ENCODE peak calls at places on chromosomes 11 and 22, in eight cellular contexts. R, D, W, U, S, P, O and M are unnamed samples.
A peak's percentile ranks its signal among the peaks of the same experiment; 100 is the strongest.

GRCh38 chr22:29187831-29188230 is 17.9 kb upstream of the EMID1 start:
- DNase-seq in R (no peak), D (peak; percentile 53), W (no peak), U (no peak), S (no peak), P (no peak), O (no peak), M (no peak)

GRCh38 chr11:67044496-67044895 is 12.2 kb upstream of the RHOD start:
- DNase-seq in R (no peak), D (no peak), W (no peak), U (no peak), S (no peak), P (no peak), O (no peak), M (no peak)

GRCh38 chr11:78420796-78421209 is 3.2 kb upstream of the GAB2 start:
- DNase-seq in R (no peak), D (peak; percentile 80), W (peak; percentile 31), U (peak; percentile 80), S (no peak), P (peak; percentile 88), O (peak; percentile 51), M (peak; percentile 88)

GRCh38 chr11:62607729-62608128 is 4.8 kb downstream of the EML3 start:
- DNase-seq in R (no peak), D (no peak), W (no peak), U (no peak), S (no peak), P (no peak), O (no peak), M (no peak)

GRCh38 chr22:41940853-41941765 is 5.8 kb downstream of the CENPM start:
- DNase-seq in R (peak; percentile 74), D (peak; percentile 91), W (peak; percentile 69), U (peak; percentile 95), S (peak; percentile 96), P (peak; percentile 89), O (peak; percentile 96), M (peak; percentile 87)

GRCh38 chr11:22828373-22828772 is 1.2 kb downstream of the SVIP start:
- DNase-seq in R (no peak), D (no peak), W (no peak), U (no peak), S (no peak), P (no peak), O (no peak), M (no peak)

GRCh38 chr11:62554377-62554776 is 7.8 kb upstream of the AHNAK start:
- DNase-seq in R (no peak), D (peak; percentile 72), W (peak; percentile 89), U (no peak), S (peak; percentile 58), P (no peak), O (no peak), M (no peak)

GRCh38 chr22:50035976-50036375 is 22.1 kb downstream of the TTLL8 start:
- DNase-seq in R (no peak), D (peak; percentile 59), W (no peak), U (no peak), S (no peak), P (peak; percentile 5), O (no peak), M (no peak)

GRCh38 chr22:35940166-35940565 is 88.5 kb downstream of the RBFOX2 start:
- DNase-seq in R (no peak), D (no peak), W (no peak), U (no peak), S (no peak), P (no peak), O (no peak), M (no peak)

GRCh38 chr11:72443016-72443415 is 8.7 kb upstream of the CLPB start:
- DNase-seq in R (no peak), D (no peak), W (no peak), U (peak; percentile 71), S (no peak), P (no peak), O (peak; percentile 26), M (no peak)

GRCh38 chr11:78022397-78023396 is at the start of gene KCTD14:
- DNase-seq in R (no peak), D (peak; percentile 66), W (no peak), U (peak; percentile 34), S (peak; percentile 91), P (no peak), O (no peak), M (no peak)

GRCh38 chr11:18248561-18248960 is at the start of gene SAA2:
- DNase-seq in R (no peak), D (no peak), W (no peak), U (no peak), S (no peak), P (no peak), O (no peak), M (no peak)

GRCh38 chr11:126194121-126194543 is 17.3 kb downstream of the RPUSD4 start:
- DNase-seq in R (peak; percentile 37), D (no peak), W (no peak), U (peak; percentile 72), S (peak; percentile 70), P (peak; percentile 61), O (peak; percentile 74), M (no peak)

GRCh38 chr11:92308366-92308765 is 83.7 kb downstream of the FAT3 start:
- DNase-seq in R (no peak), D (no peak), W (no peak), U (no peak), S (no peak), P (no peak), O (no peak), M (no peak)

GRCh38 chr11:8683115-8683807 is 669 bp downstream of the RPL27A start:
- DNase-seq in R (no peak), D (no peak), W (no peak), U (peak; percentile 38), S (no peak), P (no peak), O (no peak), M (peak; percentile 9)

GRCh38 chr22:21000215-21000986 is 1.5 kb downstream of the THAP7 start:
- DNase-seq in R (no peak), D (no peak), W (no peak), U (peak; percentile 63), S (no peak), P (no peak), O (no peak), M (no peak)

GRCh38 chr11:19506803-19507466 is 205.7 kb upstream of the NAV2 start:
- DNase-seq in R (no peak), D (no peak), W (peak; percentile 71), U (no peak), S (no peak), P (no peak), O (no peak), M (no peak)

GRCh38 chr11:1310772-1311468 is 1.5 kb upstream of the TOLLIP start:
- DNase-seq in R (no peak), D (no peak), W (no peak), U (no peak), S (peak; percentile 24), P (no peak), O (no peak), M (no peak)

GRCh38 chr22:17754233-17754925 is 19.9 kb downstream of the BID start:
- DNase-seq in R (peak; percentile 28), D (no peak), W (no peak), U (no peak), S (peak; percentile 73), P (no peak), O (no peak), M (no peak)

GRCh38 chr11:69541501-69542313 is 60.2 kb downstream of the LINC01488 start:
- DNase-seq in R (peak; percentile 68), D (peak; percentile 47), W (no peak), U (peak; percentile 81), S (no peak), P (no peak), O (peak; percentile 8), M (no peak)

GRCh38 chr22:50700387-50701075 is 27.9 kb downstream of the SHANK3 start:
- DNase-seq in R (no peak), D (peak; percentile 57), W (no peak), U (no peak), S (peak; percentile 34), P (peak; percentile 2), O (no peak), M (no peak)

GRCh38 chr11:33829430-33830141 is 55.3 kb upstream of the FBXO3 start:
- DNase-seq in R (peak; percentile 73), D (no peak), W (peak; percentile 38), U (peak; percentile 84), S (peak; percentile 90), P (peak; percentile 17), O (peak; percentile 83), M (peak; percentile 69)

GRCh38 chr11:1740786-1741530 is 9.4 kb downstream of the IFITM10 start:
- DNase-seq in R (no peak), D (no peak), W (no peak), U (no peak), S (no peak), P (no peak), O (no peak), M (no peak)

DNA sequence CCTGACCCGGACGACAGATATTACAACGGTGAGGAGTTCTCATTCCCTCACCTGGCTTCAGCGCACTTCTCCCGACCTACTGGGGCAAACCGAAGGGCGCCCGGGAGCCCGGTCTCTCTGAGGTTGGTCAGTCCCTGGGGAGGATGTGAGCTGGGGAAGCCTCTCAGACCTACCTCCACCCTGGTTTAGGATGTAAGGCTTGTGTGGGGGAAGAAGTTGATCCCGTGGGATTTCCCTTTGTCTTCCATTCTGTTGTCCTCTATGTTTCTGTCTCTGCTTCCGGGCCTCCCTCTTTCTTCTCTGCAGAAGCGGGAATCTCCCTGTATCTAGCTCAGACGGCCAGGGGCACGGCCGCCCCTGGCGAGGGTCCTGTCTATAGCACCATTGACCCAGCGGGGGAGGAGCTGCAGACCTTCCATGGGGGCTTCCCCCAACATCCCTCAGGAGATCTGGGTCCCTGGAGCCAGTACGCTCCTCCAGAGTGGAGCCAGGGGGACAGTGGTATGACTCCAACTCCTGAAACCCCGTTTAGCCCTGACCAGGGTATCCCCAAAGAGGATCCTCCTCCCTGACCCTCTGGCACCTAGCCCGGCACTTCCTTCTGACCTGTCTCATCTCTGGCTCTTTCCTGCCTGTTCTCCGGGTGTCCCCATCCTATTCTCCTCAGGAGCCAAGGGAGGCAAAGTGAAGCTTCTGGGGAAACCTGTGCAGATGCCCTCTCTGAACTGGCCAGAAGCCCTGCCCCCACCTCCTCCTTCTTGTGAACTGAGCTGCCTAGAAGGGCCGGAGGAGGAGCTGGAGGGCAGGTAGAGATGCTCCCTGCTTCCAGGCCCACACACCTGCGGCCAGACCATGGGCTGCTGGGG is 12.6 kb downstream of the ROBO3 start:
- DNase-seq in R (no peak), D (peak; percentile 64), W (no peak), U (no peak), S (peak; percentile 45), P (no peak), O (no peak), M (no peak)
- H3K4me3 ChIP-seq in R (no peak overlapping the region), D (peak overlapping the region; percentile 49), W (no peak overlapping the region), U (no peak overlapping the region), S (no peak overlapping the region), P (no peak overlapping the region), O (peak overlapping the region; percentile 66), M (peak overlapping the region; percentile 53)

GRCh38 chr11:12143461-12144258 is 33.3 kb downstream of the MICAL2 start:
- DNase-seq in R (peak; percentile 13), D (no peak), W (no peak), U (no peak), S (no peak), P (no peak), O (no peak), M (no peak)
- H3K4me1 ChIP-seq in R (peaks cover 38% of the 10 kb centered on the region), D (peaks cover 70% of the 10 kb centered on the region), W (no peaks in the 10 kb centered on the region), U (peaks cover 25% of the 10 kb centered on the region), S (peaks cover 4% of the 10 kb centered on the region), P (no peaks in the 10 kb centered on the region), O (peaks cover 34% of the 10 kb centered on the region), M (no peaks in the 10 kb centered on the region)

GRCh38 chr11:10899542-10899830 is 41.6 kb upstream of the ZBED5 start:
- DNase-seq in R (no peak), D (peak; percentile 85), W (peak; percentile 65), U (no peak), S (no peak), P (peak; percentile 52), O (peak; percentile 100), M (no peak)
- H3K4me3 ChIP-seq in R (no peak overlapping the region), D (no peak overlapping the region), W (peak overlapping the region; percentile 23), U (peak overlapping the region; percentile 13), S (no peak overlapping the region), P (no peak overlapping the region), O (no peak overlapping the region), M (no peak overlapping the region)

GRCh38 chr11:47913569-47914244 is 65.6 kb upstream of the NUP160 start:
- DNase-seq in R (peak; percentile 25), D (no peak), W (no peak), U (no peak), S (no peak), P (no peak), O (no peak), M (no peak)
- H3K4me1 ChIP-seq in R (peaks cover 42% of the 10 kb centered on the region), D (peaks cover 25% of the 10 kb centered on the region), W (peaks cover 6% of the 10 kb centered on the region), U (peaks cover 14% of the 10 kb centered on the region), S (peaks cover 14% of the 10 kb centered on the region), P (peaks cover 11% of the 10 kb centered on the region), O (peaks cover 6% of the 10 kb centered on the region), M (no peaks in the 10 kb centered on the region)